ENCODE peak calls at places on chromosomes 4 and X, in eight cellular contexts. X is mesothelial cell of epicardium, Q is cardiac muscle cell, F is upper lobe of right lung, K is H1, G is body of pancreas, M is cardiac fibroblast, J is foreskin fibroblast. V is an unnamed sample.

GRCh38 chrX:38233891-38234807 is 13.5 kb upstream of the SRPX start:
- DNase-seq in K (no peak), X (no peak), J (peak; percentile 88), G (no peak), F (no peak), M (peak; percentile 97), Q (no peak), V (no peak)

GRCh38 chr4:7761312-7761711 is 178.3 kb downstream of the AFAP1 start:
- DNase-seq in X (no peak), G (no peak), K (no peak), J (no peak), M (no peak), F (no peak), Q (no peak), V (no peak)

GRCh38 chrX:10108288-10108687 is 48.5 kb upstream of the CLCN4 start:
- DNase-seq in F (no peak), X (no peak), Q (no peak), K (no peak), J (no peak), M (no peak), G (no peak), V (no peak)

GRCh38 chr4:79298027-79298426 is 27.8 kb downstream of the NAA11 start:
- DNase-seq in G (no peak), J (no peak), K (no peak), M (no peak), X (no peak), F (no peak), Q (no peak), V (no peak)

GRCh38 chr4:3525532-3526430 is 6.4 kb downstream of the LRPAP1 start:
- DNase-seq in M (no peak), J (no peak), Q (no peak), F (peak; percentile 52), K (no peak), G (no peak), X (no peak), V (no peak)

GRCh38 chrX:129779747-129780146 is at the start of gene SASH3:
- DNase-seq in F (peak; percentile 80), K (no peak), M (no peak), G (peak; percentile 62), X (no peak), Q (no peak), J (no peak), V (no peak)

GRCh38 chr4:24244663-24245519 is 339.5 kb downstream of the DHX15 start:
- DNase-seq in F (no peak), X (no peak), K (no peak), M (peak; percentile 23), J (peak; percentile 61), G (no peak), Q (peak; percentile 80), V (no peak)

GRCh38 chr4:1187182-1187581 is 14.8 kb upstream of the SPON2 start:
- DNase-seq in F (no peak), Q (no peak), J (no peak), K (no peak), G (peak; percentile 3), M (no peak), X (no peak), V (no peak)

GRCh38 chr4:169345207-169345788 is 74.5 kb upstream of the SH3RF1 start:
- DNase-seq in X (no peak), K (no peak), F (no peak), M (peak; percentile 67), G (no peak), Q (no peak), J (peak; percentile 88), V (no peak)

GRCh38 chrX:9698566-9698965 is 67.1 kb downstream of the GPR143 start:
- DNase-seq in J (no peak), F (no peak), G (no peak), M (no peak), X (no peak), K (no peak), Q (no peak), V (no peak)

GRCh38 chr4:98976716-98977115 is 18.8 kb upstream of the METAP1 start:
- DNase-seq in G (no peak), M (peak; percentile 51), Q (no peak), K (no peak), X (no peak), F (no peak), J (peak; percentile 36), V (peak; percentile 64)

GRCh38 chr4:164959896-164960295 is 17.6 kb downstream of the TRIM61 start:
- DNase-seq in F (no peak), M (peak; percentile 52), J (peak; percentile 74), Q (no peak), G (no peak), X (no peak), K (no peak), V (no peak)

GRCh38 chrX:97835969-97836368 is 952.3 kb downstream of the RPA4 start:
- DNase-seq in J (no peak), M (no peak), F (no peak), X (no peak), Q (no peak), K (no peak), G (no peak), V (no peak)

GRCh38 chr4:1080961-1081688 is 32.2 kb downstream of the RNF212 start:
- DNase-seq in G (no peak), M (peak; percentile 34), X (no peak), K (no peak), F (no peak), J (peak; percentile 40), Q (no peak), V (no peak)

GRCh38 chrX:109578916-109579315 is 42.3 kb downstream of the NXT2 start:
- DNase-seq in K (no peak), Q (no peak), X (no peak), M (peak; percentile 51), G (no peak), F (no peak), J (no peak), V (no peak)

GRCh38 chr4:119873132-119873531 is 193.5 kb downstream of the MAD2L1 start:
- DNase-seq in M (no peak), X (no peak), F (no peak), K (no peak), G (no peak), J (no peak), Q (no peak), V (no peak)

GRCh38 chr4:139628184-139629012 is 37.2 kb upstream of the MGST2 start:
- DNase-seq in X (no peak), G (no peak), F (peak; percentile 69), J (no peak), Q (peak; percentile 34), K (no peak), M (no peak), V (no peak)

DNA sequence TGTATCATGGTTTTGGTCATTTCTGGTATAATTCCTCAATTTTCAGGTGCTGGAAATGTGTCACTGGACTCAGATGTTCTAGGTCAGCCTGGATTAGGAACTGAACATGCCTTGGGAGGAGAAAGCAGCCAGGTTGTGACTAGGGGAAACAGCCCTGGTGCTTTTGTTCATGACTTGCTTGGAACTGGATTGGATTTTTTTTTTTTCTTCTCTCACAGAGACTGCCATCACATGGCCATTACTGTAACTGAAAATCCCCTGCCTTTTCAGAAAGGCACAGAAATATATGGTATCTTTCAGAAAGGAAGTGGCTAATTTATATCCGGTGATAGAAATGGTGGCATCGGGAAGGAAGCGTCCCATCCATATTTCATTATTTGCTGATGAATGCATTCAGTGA is 34.6 kb downstream of the SEPTIN11 start:
- DNase-seq in M (peak; percentile 71), Q (no peak), G (no peak), F (no peak), J (peak; percentile 77), X (no peak), K (no peak), V (no peak)
- TF ChIP-seq CTCF in M (no peak), Q (peak; percentile 40), G (peak; percentile 20), F (peak; percentile 28), J (no peak), X (peak; percentile 28), K (peak; percentile 36), V (peak; percentile 27)

DNA sequence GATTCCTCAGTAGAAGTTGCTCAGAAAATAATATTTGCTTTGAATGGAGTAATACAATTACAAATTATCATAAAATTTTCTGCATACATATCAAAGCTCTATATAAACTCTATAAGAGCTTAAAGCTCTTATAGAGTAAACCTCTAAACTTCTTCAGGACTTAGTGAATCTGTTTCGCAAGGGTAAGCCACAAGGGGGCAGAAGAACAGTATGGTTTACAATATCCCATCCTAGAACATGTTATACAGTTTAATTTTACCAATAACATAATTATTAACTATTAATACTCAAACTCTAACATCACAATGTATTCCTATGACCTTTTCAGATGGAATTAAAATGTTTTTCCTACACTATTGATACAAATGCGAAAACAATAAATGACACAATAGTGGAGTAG is 33.8 kb upstream of the SPANXN1 start:
- DNase-seq in J (no peak), F (no peak), Q (peak; percentile 5), X (no peak), K (no peak), M (no peak), G (no peak), V (no peak)
- TF ChIP-seq CTCF in J (no peak), F (peak; percentile 17), Q (no peak), X (no peak), K (peak; percentile 21), M (peak; percentile 32), G (no peak), V (no peak)

DNA sequence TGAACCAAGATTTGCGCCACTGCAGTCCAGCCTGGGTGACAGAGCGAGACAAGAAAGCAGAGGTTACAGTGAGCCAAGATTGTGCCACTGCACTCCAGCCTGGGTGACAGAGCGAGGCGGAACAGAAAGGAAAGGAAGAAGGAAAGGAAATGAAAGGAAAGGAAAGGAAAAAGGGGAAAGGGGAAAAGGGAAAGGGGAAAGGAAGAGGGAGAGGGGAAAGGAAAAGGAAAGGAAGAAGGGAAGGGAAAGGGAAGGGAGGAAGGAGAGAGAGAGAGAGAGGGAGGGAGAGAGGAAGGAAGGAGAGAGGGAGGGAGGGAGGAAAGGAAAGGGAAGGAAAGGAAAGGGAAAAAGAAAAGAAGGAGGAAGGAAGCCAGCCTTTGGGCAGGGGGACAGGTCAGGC is 76.6 kb downstream of the PRKX start:
- DNase-seq in F (no peak), J (no peak), G (no peak), M (no peak), Q (no peak), X (no peak), K (no peak), V (no peak)
- TF ChIP-seq CTCF in F (no peak), J (no peak), G (no peak), M (no peak), Q (no peak), X (no peak), K (no peak), V (no peak)

GRCh38 chrX:29477878-29478277 is 737.5 kb upstream of the MAGEB2 start:
- DNase-seq in K (no peak), M (no peak), Q (no peak), X (no peak), G (no peak), J (no peak), F (no peak), V (no peak)

DNA sequence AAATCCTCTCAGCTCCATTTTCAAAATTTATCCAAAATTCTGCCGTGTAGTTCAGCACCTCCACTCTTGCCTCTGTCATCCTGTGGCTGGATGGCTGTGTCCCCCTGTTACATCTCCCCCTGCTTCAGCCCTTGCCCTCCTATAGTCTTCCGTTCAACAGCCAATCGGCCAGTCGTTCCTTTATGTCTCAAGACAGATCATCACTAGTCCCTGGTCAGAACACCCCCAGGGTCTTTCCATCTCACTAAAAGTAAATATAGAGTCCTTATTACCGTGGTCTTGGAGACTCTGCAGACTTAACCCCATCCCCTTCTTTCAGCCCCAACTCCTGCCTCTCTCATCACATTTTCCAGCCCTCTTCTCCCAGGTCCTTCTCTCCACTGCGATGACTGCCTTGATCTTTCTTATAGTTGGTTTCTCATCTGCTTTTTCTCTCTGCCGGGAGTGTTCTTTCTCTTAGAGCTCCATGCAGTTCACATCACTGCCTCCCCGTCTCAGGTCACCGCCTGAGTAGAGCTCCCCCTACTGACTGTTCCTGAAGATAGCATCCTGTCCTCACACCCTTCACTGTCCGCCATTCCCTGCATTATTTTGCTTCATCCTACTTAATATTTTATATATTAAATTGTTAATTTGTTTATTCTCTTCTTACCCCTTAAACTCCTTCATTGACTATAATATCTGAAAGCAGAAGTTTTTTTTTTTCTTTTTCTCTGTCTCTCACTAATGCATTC is 736.9 kb upstream of the MAGEB2 start:
- DNase-seq in M (peak; percentile 44), K (peak; percentile 43), G (peak; percentile 2), X (no peak), Q (peak; percentile 58), F (no peak), J (peak; percentile 41), V (no peak)
- TF ChIP-seq CTCF in M (peak; percentile 58), K (peak; percentile 49), G (peak; percentile 31), X (no peak), Q (peak; percentile 54), F (peak; percentile 49), J (peak; percentile 38), V (peak; percentile 56)

V was measured in AG04449.